ENCODE peak calls at places on chromosomes 6 and 20, in ten cellular contexts. A is CD4-positive, alpha-beta T cell; X is M059J; Y is ELF-1; M is skeletal muscle cell; S is heart right ventricle; L is hepatocyte; Z is Peyer's patch; G is iPS-NIHi11; B is stromal cell of bone marrow. C is an unnamed sample.
A peak's percentile ranks its signal among the peaks of the same experiment; 100 is the strongest.

GRCh38 chr6:33706136-33706725 is 5.3 kb downstream of the UQCC2 start:
- DNase-seq in A (no peak), X (no peak), Y (peak; percentile 63), M (no peak), S (no peak), L (no peak), Z (no peak), G (no peak), B (no peak), C (no peak)

GRCh38 chr6:15495375-15495901 is 167.4 kb downstream of the DTNBP1 start:
- DNase-seq in A (no peak), X (no peak), Y (no peak), M (peak; percentile 62), S (peak; percentile 61), L (no peak), Z (no peak), G (no peak), B (no peak), C (no peak)

GRCh38 chr6:7125290-7125689 is 17.5 kb downstream of the RREB1 start:
- DNase-seq in A (no peak), X (no peak), Y (no peak), M (no peak), S (no peak), L (no peak), Z (no peak), G (no peak), B (no peak), C (no peak)

GRCh38 chr6:13683038-13683437 is 28.6 kb downstream of the RANBP9 start:
- DNase-seq in A (no peak), X (no peak), Y (no peak), M (no peak), S (no peak), L (no peak), Z (no peak), G (no peak), B (no peak), C (no peak)

GRCh38 chr6:49849121-49849907 is 17.0 kb downstream of the CRISP1 start:
- DNase-seq in A (no peak), X (peak; percentile 61), Y (peak; percentile 5), M (peak; percentile 3), S (no peak), L (peak; percentile 85), Z (no peak), G (peak; percentile 46), B (peak; percentile 8), C (peak; percentile 10)

GRCh38 chr6:27879795-27880194 is 32.4 kb downstream of the OR2B2 start:
- DNase-seq in A (no peak), X (no peak), Y (no peak), M (no peak), S (no peak), L (no peak), Z (no peak), G (no peak), B (no peak), C (no peak)

GRCh38 chr20:8414611-8415274 is 282.7 kb downstream of the PLCB1 start:
- DNase-seq in A (no peak), X (peak; percentile 41), Y (no peak), M (peak; percentile 49), S (no peak), L (no peak), Z (no peak), G (no peak), B (peak; percentile 45), C (peak; percentile 69)

GRCh38 chr6:26592649-26593048 is 4.1 kb upstream of the ABT1 start:
- DNase-seq in A (no peak), X (peak; percentile 62), Y (no peak), M (no peak), S (no peak), L (no peak), Z (no peak), G (no peak), B (no peak), C (no peak)

GRCh38 chr6:118867181-118867580 is 26.8 kb upstream of the ASF1A start:
- DNase-seq in A (no peak), X (peak; percentile 19), Y (no peak), M (no peak), S (no peak), L (no peak), Z (no peak), G (no peak), B (no peak), C (no peak)

GRCh38 chr6:163944897-163945296 is 530.4 kb downstream of the QKI start:
- DNase-seq in A (no peak), X (no peak), Y (peak; percentile 9), M (no peak), S (no peak), L (no peak), Z (no peak), G (no peak), B (no peak), C (no peak)

GRCh38 chr6:18212231-18212630 is 52.1 kb downstream of the DEK start:
- DNase-seq in A (no peak), X (no peak), Y (no peak), M (no peak), S (no peak), L (no peak), Z (no peak), G (no peak), B (no peak), C (no peak)

GRCh38 chr6:20791074-20791473 is 256.8 kb downstream of the CDKAL1 start:
- DNase-seq in A (no peak), X (no peak), Y (no peak), M (no peak), S (no peak), L (no peak), Z (no peak), G (no peak), B (no peak), C (no peak)

GRCh38 chr6:43481591-43482242 is 4.3 kb downstream of the TJAP1 start:
- DNase-seq in A (no peak), X (peak; percentile 65), Y (no peak), M (no peak), S (no peak), L (no peak), Z (no peak), G (no peak), B (no peak), C (no peak)

GRCh38 chr6:1029196-1029595 is 282.7 kb upstream of the FOXQ1 start:
- DNase-seq in A (no peak), X (peak; percentile 40), Y (no peak), M (no peak), S (no peak), L (no peak), Z (no peak), G (no peak), B (no peak), C (no peak)

GRCh38 chr6:99130897-99131873 is 183.4 kb upstream of the FBXL4 start:
- DNase-seq in A (no peak), X (no peak), Y (no peak), M (no peak), S (no peak), L (no peak), Z (no peak), G (no peak), B (no peak), C (no peak)

GRCh38 chr6:6717008-6717763 is 128.7 kb downstream of the LY86 start:
- DNase-seq in A (no peak), X (no peak), Y (no peak), M (no peak), S (no peak), L (no peak), Z (no peak), G (no peak), B (no peak), C (no peak)

GRCh38 chr6:89411269-89412070 is 603 bp downstream of the RRAGD start:
- DNase-seq in A (no peak), X (peak; percentile 7), Y (peak; percentile 56), M (no peak), S (peak; percentile 19), L (peak; percentile 54), Z (peak; percentile 59), G (peak; percentile 75), B (no peak), C (no peak)

GRCh38 chr6:14710421-14710820 is 535.4 kb upstream of the JARID2 start:
- DNase-seq in A (no peak), X (no peak), Y (no peak), M (no peak), S (no peak), L (no peak), Z (no peak), G (no peak), B (no peak), C (no peak)

GRCh38 chr6:20211037-20211940 is 980 bp downstream of the MBOAT1 start:
- DNase-seq in A (no peak), X (peak; percentile 88), Y (peak; percentile 42), M (no peak), S (no peak), L (peak; percentile 32), Z (no peak), G (peak; percentile 47), B (no peak), C (no peak)

GRCh38 chr20:58395604-58396003 is 6.6 kb downstream of the VAPB start:
- DNase-seq in A (no peak), X (no peak), Y (no peak), M (no peak), S (no peak), L (no peak), Z (no peak), G (no peak), B (no peak), C (no peak)

GRCh38 chr6:82861121-82861520 is 204.5 kb downstream of the UBE3D start:
- DNase-seq in A (no peak), X (peak; percentile 94), Y (no peak), M (no peak), S (no peak), L (no peak), Z (no peak), G (no peak), B (no peak), C (no peak)

C was measured in AG04449.